ENCODE peak calls at places on chromosomes 16 and 17, in five cellular contexts. D is CD4-positive, alpha-beta T cell; U is AG04449; I is transverse colon; W is CD8-positive, alpha-beta T cell. J is an unnamed sample.

GRCh38 chr16:65510850-65511249 is 389.0 kb upstream of the CDH11 start:
- DNase-seq in D (no peak), U (no peak), I (no peak), W (no peak), J (no peak)

GRCh38 chr17:30950669-30951399 is 20.0 kb upstream of the RNF135 start:
- DNase-seq in D (no peak), U (no peak), I (peak), W (no peak), J (no peak)

GRCh38 chr16:3641801-3642396 is 12.6 kb upstream of the DNASE1 start:
- DNase-seq in D (no peak), U (no peak), I (no peak), W (no peak), J (no peak)

GRCh38 chr16:55207679-55208294 is 116.2 kb upstream of the IRX6 start:
- DNase-seq in D (no peak), U (no peak), I (no peak), W (no peak), J (no peak)

GRCh38 chr16:81265658-81266451 is 27.4 kb downstream of the BCO1 start:
- DNase-seq in D (no peak), U (no peak), I (peak), W (no peak), J (no peak)

GRCh38 chr17:44941712-44942331 is 5.8 kb downstream of the KIF18B start:
- DNase-seq in D (no peak), U (no peak), I (no peak), W (no peak), J (no peak)

GRCh38 chr17:9044796-9045470 is 23.6 kb downstream of the NTN1 start:
- DNase-seq in D (no peak), U (no peak), I (no peak), W (no peak), J (no peak)

GRCh38 chr17:869567-870530 is 87.7 kb downstream of the MRM3 start:
- DNase-seq in D (no peak), U (no peak), I (no peak), W (no peak), J (no peak)

GRCh38 chr16:67563708-67564468 is 1.6 kb downstream of the CTCF start:
- DNase-seq in D (no peak), U (no peak), I (peak), W (peak), J (no peak)

GRCh38 chr17:2090210-2090641 is 35.3 kb downstream of the HIC1 start:
- DNase-seq in D (no peak), U (no peak), I (no peak), W (no peak), J (no peak)

GRCh38 chr17:37643118-37643766 is at the start of gene DDX52:
- DNase-seq in D (peak), U (no peak), I (peak), W (peak), J (peak)

GRCh38 chr16:75916431-75916830 is 190.1 kb upstream of the CPHXL start:
- DNase-seq in D (no peak), U (no peak), I (no peak), W (no peak), J (no peak)

GRCh38 chr16:52597073-52597771 is 50.3 kb upstream of the TOX3 start:
- DNase-seq in D (no peak), U (no peak), I (no peak), W (no peak), J (no peak)

GRCh38 chr16:22123146-22123545 is 30.8 kb downstream of the VWA3A start:
- DNase-seq in D (no peak), U (no peak), I (no peak), W (no peak), J (no peak)

GRCh38 chr16:19437280-19437679 is 19.6 kb downstream of the TMC5 start:
- DNase-seq in D (no peak), U (no peak), I (no peak), W (no peak), J (no peak)

GRCh38 chr16:62711797-62712196 is 675.6 kb upstream of the CDH8 start:
- DNase-seq in D (no peak), U (no peak), I (no peak), W (no peak), J (no peak)

GRCh38 chr16:48125888-48126287 is 29.9 kb downstream of the ABCC12 start:
- DNase-seq in D (no peak), U (no peak), I (no peak), W (no peak), J (no peak)

GRCh38 chr17:71361691-71362450 is 758.9 kb upstream of the SOX9 start:
- DNase-seq in D (no peak), U (no peak), I (no peak), W (no peak), J (no peak)

GRCh38 chr16:27859020-27859419 is 204.5 kb downstream of the GSG1L start:
- DNase-seq in D (no peak), U (no peak), I (no peak), W (no peak), J (peak)

GRCh38 chr16:67375161-67375560 is 18.1 kb downstream of the TPPP3 start:
- DNase-seq in D (no peak), U (no peak), I (no peak), W (no peak), J (no peak)

GRCh38 chr16:67761924-67762323 is 42.8 kb upstream of the GFOD2 start:
- DNase-seq in D (no peak), U (no peak), I (no peak), W (no peak), J (no peak)

GRCh38 chr17:31580331-31581021 is 189.0 kb downstream of the RAB11FIP4 start:
- DNase-seq in D (no peak), U (no peak), I (no peak), W (no peak), J (no peak)

GRCh38 chr16:4215106-4215505 is 26.8 kb downstream of the SRL start:
- DNase-seq in D (no peak), U (no peak), I (no peak), W (no peak), J (no peak)

GRCh38 chr17:41595585-41595984 is 8.9 kb upstream of the KRT14 start:
- DNase-seq in D (no peak), U (no peak), I (no peak), W (no peak), J (no peak)

GRCh38 chr17:42179335-42179734 is 1.6 kb downstream of the KCNH4 start:
- DNase-seq in D (no peak), U (no peak), I (no peak), W (no peak), J (no peak)

GRCh38 chr16:89022051-89022836 is 45.2 kb upstream of the CBFA2T3 start:
- DNase-seq in D (no peak), U (no peak), I (no peak), W (no peak), J (no peak)

GRCh38 chr17:63332286-63332685 is 113.8 kb downstream of the CYB561 start:
- DNase-seq in D (no peak), U (no peak), I (no peak), W (no peak), J (no peak)

GRCh38 chr17:56595831-56596740 is 2.6 kb downstream of the NOG start:
- DNase-seq in D (no peak), U (no peak), I (no peak), W (peak), J (peak)

GRCh38 chr17:65415991-65416390 is 145.5 kb downstream of the AXIN2 start:
- DNase-seq in D (no peak), U (no peak), I (peak), W (no peak), J (no peak)

GRCh38 chr16:46638947-46639925 is 18.1 kb upstream of the SHCBP1 start:
- DNase-seq in D (no peak), U (no peak), I (no peak), W (no peak), J (no peak)

GRCh38 chr17:42253601-42254000 is 22.6 kb downstream of the STAT5B start:
- DNase-seq in D (no peak), U (no peak), I (no peak), W (no peak), J (no peak)

GRCh38 chr17:35793257-35793656 is 2.2 kb downstream of the MMP28 start:
- DNase-seq in D (no peak), U (no peak), I (no peak), W (no peak), J (no peak)

GRCh38 chr16:88306860-88307545 is 75.8 kb upstream of the ZNF469 start:
- DNase-seq in D (no peak), U (peak), I (no peak), W (no peak), J (no peak)

GRCh38 chr17:76232342-76232741 is 8.0 kb downstream of the RNF157 start:
- DNase-seq in D (no peak), U (peak), I (no peak), W (no peak), J (no peak)

GRCh38 chr17:72683506-72684404 is 408.7 kb downstream of the SLC39A11 start:
- DNase-seq in D (no peak), U (peak), I (peak), W (no peak), J (no peak)

GRCh38 chr16:58474296-58474695 is 25.6 kb upstream of the NDRG4 start:
- DNase-seq in D (no peak), U (no peak), I (no peak), W (no peak), J (no peak)

GRCh38 chr17:75031972-75032895 is 14.5 kb downstream of the ATP5PD start:
- DNase-seq in D (peak), U (no peak), I (peak), W (peak), J (no peak)

GRCh38 chr17:7523033-7523432 is 25.8 kb upstream of the TNFSF12 start:
- DNase-seq in D (peak), U (no peak), I (peak), W (peak), J (no peak)
- TF ChIP-seq CTCF in D (peak), U (peak), I (peak), W (peak), J (peak)

GRCh38 chr17:16872836-16873653 is 98.9 kb downstream of the TNFRSF13B start:
- DNase-seq in D (no peak), U (no peak), I (peak), W (no peak), J (peak)
- TF ChIP-seq CTCF in D (peak), U (peak), I (peak), W (peak), J (peak)

GRCh38 chr17:4263282-4264215 is at the start of gene ANKFY1:
- DNase-seq in D (peak), U (peak), I (peak), W (peak), J (peak)
- TF ChIP-seq CTCF in D (no peak), U (peak), I (no peak), W (no peak), J (no peak)

GRCh38 chr17:68462381-68463210 is 5.3 kb upstream of the WIPI1 start:
- DNase-seq in D (peak), U (peak), I (peak), W (peak), J (peak)

GRCh38 chr17:68461122-68461539 is 3.8 kb upstream of the WIPI1 start:
- DNase-seq in D (no peak), U (no peak), I (no peak), W (no peak), J (no peak)

GRCh38 chr17:68460715-68461114 is 3.4 kb upstream of the WIPI1 start:
- DNase-seq in D (no peak), U (no peak), I (no peak), W (no peak), J (no peak)

GRCh38 chr17:68461589-68461988 is 4.3 kb upstream of the WIPI1 start:
- DNase-seq in D (no peak), U (no peak), I (peak), W (no peak), J (no peak)

GRCh38 chr17:68463211-68463990 is 6.1 kb upstream of the WIPI1 start:
- DNase-seq in D (no peak), U (no peak), I (no peak), W (no peak), J (no peak)
- TF ChIP-seq CTCF in D (peak), U (no peak), I (no peak), W (peak), J (no peak)

GRCh38 chr16:1301562-1301961 is 7.9 kb upstream of the UBE2I start:
- DNase-seq in D (no peak), U (no peak), I (no peak), W (no peak), J (no peak)

GRCh38 chr16:1299868-1300203 is 9.6 kb upstream of the UBE2I start:
- DNase-seq in D (no peak), U (no peak), I (no peak), W (no peak), J (no peak)

GRCh38 chr16:1299012-1299867 is 10.2 kb upstream of the UBE2I start:
- DNase-seq in D (no peak), U (no peak), I (no peak), W (no peak), J (no peak)

GRCh38 chr16:1298406-1298805 is 11.0 kb upstream of the UBE2I start:
- DNase-seq in D (no peak), U (no peak), I (no peak), W (no peak), J (no peak)

DNA sequence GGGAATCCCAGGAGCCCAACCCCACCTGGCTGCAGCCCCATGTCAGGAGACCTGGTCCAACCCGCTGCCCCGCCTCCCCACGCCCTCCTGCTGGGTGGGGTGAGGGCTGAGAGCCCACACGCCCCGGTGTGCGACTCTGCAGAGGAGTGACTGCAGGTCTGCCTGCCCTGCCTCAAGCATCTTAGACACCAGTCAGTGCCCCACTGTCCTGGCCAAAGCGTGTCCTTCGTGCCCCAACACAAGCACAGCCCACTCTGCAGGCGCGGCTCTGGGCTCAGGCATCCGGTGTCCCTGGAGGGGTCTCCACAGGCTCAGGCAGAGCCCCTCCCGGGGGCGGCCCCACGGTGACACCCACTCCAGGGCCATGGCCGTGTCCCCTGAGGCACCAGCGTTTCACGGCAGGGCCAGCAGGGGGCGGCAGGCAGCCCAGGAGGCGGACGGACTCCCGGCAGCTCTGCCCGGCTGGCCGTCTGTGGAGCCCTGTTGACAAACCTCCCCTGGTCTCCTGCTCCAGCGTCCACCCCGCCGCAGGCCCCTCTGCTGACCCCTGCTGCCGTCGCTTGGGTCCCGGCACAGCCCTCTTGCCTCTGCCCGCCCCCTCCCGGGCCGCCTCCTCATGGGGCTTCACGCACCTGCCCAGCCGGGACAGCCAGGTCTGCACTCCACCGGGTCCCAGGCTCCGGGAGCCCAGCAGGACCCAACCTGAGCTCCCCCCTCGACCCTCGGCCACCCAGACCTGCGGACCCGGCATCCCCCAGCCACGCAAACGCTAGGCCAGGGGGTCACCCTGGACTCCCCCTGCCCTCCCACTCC is 8.6 kb upstream of the UBE2I start:
- DNase-seq in D (peak), U (no peak), I (peak), W (peak), J (peak)
- TF ChIP-seq CTCF in D (peak), U (peak), I (peak), W (peak), J (peak)

GRCh38 chr17:16464001-16464640 is 27.9 kb downstream of the LRRC75A start:
- DNase-seq in D (no peak), U (no peak), I (no peak), W (no peak), J (no peak)

GRCh38 chr17:16461606-16461866 is 30.5 kb downstream of the LRRC75A start:
- DNase-seq in D (no peak), U (no peak), I (no peak), W (no peak), J (no peak)

GRCh38 chr17:16462070-16462864 is 29.7 kb downstream of the LRRC75A start:
- DNase-seq in D (no peak), U (no peak), I (no peak), W (no peak), J (no peak)

GRCh38 chr17:16464641-16465312 is 27.2 kb downstream of the LRRC75A start:
- DNase-seq in D (no peak), U (no peak), I (peak), W (no peak), J (no peak)

GRCh38 chr17:16463341-16464000 is 28.5 kb downstream of the LRRC75A start:
- DNase-seq in D (no peak), U (no peak), I (peak), W (no peak), J (peak)
- TF ChIP-seq CTCF in D (no peak), U (peak), I (peak), W (no peak), J (no peak)

DNA sequence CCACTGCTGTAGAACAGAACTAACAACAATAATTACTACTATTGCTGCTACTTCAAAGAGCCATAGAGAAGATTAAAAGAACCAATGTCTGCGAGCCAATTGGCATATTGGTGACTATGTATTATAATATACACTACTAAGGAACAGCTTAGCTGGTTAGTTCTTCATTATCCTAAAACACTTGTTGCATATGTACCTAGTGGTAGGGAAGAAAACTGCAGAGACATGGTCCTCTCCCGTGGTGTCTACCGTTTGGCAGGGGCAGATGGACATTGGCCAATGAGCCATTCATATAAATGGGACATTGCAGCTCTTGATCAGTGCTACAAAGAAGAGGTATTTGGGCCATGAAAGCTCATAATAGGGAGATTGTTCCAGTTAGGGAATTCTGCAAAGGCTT is 46.4 kb upstream of the CLEC3A start:
- DNase-seq in D (no peak), U (no peak), I (no peak), W (no peak), J (no peak)
- TF ChIP-seq CTCF in D (no peak), U (no peak), I (no peak), W (no peak), J (no peak)

GRCh38 chr16:7508656-7509055 is 176.0 kb downstream of the RBFOX1 start:
- DNase-seq in D (no peak), U (no peak), I (no peak), W (no peak), J (no peak)
- TF ChIP-seq CTCF in D (no peak), U (no peak), I (no peak), W (no peak), J (no peak)